ENCODE peak calls at places on chromosomes 1 and 21, in ten cellular contexts. W, L, C, O, Y, B, M, H, G and S are unnamed samples. For H3K4me1, the result is how much of the 10 kb centered on the place peaks cover.

GRCh38 chr1:173354937-173355280 is 122.2 kb upstream of the PRDX6 start:
- DNase-seq in Y (no peak), W (no peak), C (no peak), M (no peak), B (no peak), O (no peak), G (no peak), L (no peak), H (no peak), S (no peak)

GRCh38 chr1:59990470-59990869 is 63.9 kb upstream of the CYP2J2 start:
- DNase-seq in G (no peak), C (no peak), Y (no peak), H (no peak), O (no peak), B (no peak), L (no peak), W (no peak), M (no peak), S (no peak)

GRCh38 chr1:77473690-77474089 is 191.9 kb downstream of the AK5 start:
- DNase-seq in W (no peak), G (no peak), M (no peak), O (no peak), L (no peak), Y (no peak), H (no peak), C (no peak), B (peak), S (no peak)

GRCh38 chr21:18069875-18070274 is 174.8 kb upstream of the CHODL start:
- DNase-seq in G (no peak), L (no peak), C (no peak), M (no peak), H (no peak), O (no peak), W (no peak), Y (no peak), B (no peak), S (no peak)

GRCh38 chr1:240768979-240769378 is 157.0 kb upstream of the GREM2 start:
- DNase-seq in Y (no peak), L (no peak), M (no peak), C (no peak), G (no peak), B (no peak), O (no peak), W (no peak), H (no peak), S (no peak)

GRCh38 chr1:205488074-205488723 is 16.3 kb upstream of the CDK18 start:
- DNase-seq in Y (peak), C (peak), O (peak), H (peak), L (peak), B (no peak), W (peak), M (peak), G (peak), S (no peak)

GRCh38 chr1:161214374-161214773 is 721 bp upstream of the FCER1G start:
- DNase-seq in W (no peak), C (no peak), B (no peak), O (no peak), G (no peak), L (no peak), H (no peak), Y (no peak), M (no peak), S (no peak)

GRCh38 chr1:228197555-228198147 is 10.2 kb upstream of the OBSCN start:
- DNase-seq in L (no peak), C (peak), B (no peak), G (no peak), H (no peak), W (no peak), M (no peak), Y (no peak), O (no peak), S (no peak)

GRCh38 chr1:207059881-207060280 is 6.8 kb downstream of the PFKFB2 start:
- DNase-seq in G (no peak), H (no peak), Y (no peak), B (no peak), L (no peak), M (no peak), O (no peak), W (no peak), C (no peak), S (no peak)

GRCh38 chr21:45366931-45367401 is 38.0 kb upstream of the COL18A1 start:
- DNase-seq in M (no peak), G (peak), Y (peak), O (no peak), C (peak), B (no peak), W (no peak), L (peak), H (peak), S (no peak)

GRCh38 chr1:228289239-228289849 is 81.5 kb downstream of the OBSCN start:
- DNase-seq in G (no peak), O (no peak), Y (no peak), B (no peak), L (no peak), M (no peak), C (no peak), H (no peak), W (no peak), S (peak)

GRCh38 chr1:21313146-21313885 is 23.1 kb upstream of the ECE1 start:
- DNase-seq in G (peak), H (no peak), W (no peak), L (peak), Y (no peak), B (no peak), M (no peak), C (no peak), O (no peak), S (no peak)

GRCh38 chr21:44800971-44801467 is 601 bp downstream of the UBE2G2 start:
- DNase-seq in W (no peak), G (no peak), Y (no peak), H (no peak), L (peak), B (no peak), M (peak), C (no peak), O (peak), S (no peak)

DNA sequence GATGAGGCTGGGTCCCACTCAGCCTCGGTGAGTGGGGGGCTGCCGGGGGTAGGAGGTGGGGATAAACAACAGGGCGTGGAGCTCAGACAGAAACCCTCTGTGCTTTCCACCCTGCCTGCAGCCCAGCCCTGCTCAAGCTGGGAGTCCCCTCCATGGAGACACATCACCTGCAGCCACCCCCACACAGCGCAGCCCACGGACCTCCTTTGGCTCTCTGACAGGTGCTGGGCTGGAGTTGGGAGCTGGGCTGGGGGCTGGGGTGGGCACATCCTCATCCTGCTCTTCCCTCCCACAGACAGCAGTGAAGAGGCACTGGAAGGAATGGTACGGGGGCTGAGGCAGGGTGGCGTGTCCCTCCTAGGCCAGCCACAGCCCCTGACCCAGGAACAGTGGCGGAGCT is 1.9 kb upstream of the CATSPER4 start:
- DNase-seq in H (no peak), L (no peak), M (no peak), G (no peak), O (no peak), W (no peak), Y (no peak), B (no peak), C (no peak), S (no peak)
- H3K4me1 ChIP-seq in H (under half), L (under half), M (under half), G (under half), O (under half), W (under half), Y (under half), B (under half), C (under half), S (under half)

GRCh38 chr1:11931845-11932244 is 2.7 kb upstream of the PLOD1 start:
- DNase-seq in L (no peak), O (no peak), H (no peak), C (no peak), G (no peak), Y (no peak), W (no peak), M (no peak), B (no peak), S (no peak)
- H3K4me1 ChIP-seq in L (under half), O (under half), H (under half), C (under half), G (under half), Y (under half), W (under half), M (under half), B (under half), S (under half)

DNA sequence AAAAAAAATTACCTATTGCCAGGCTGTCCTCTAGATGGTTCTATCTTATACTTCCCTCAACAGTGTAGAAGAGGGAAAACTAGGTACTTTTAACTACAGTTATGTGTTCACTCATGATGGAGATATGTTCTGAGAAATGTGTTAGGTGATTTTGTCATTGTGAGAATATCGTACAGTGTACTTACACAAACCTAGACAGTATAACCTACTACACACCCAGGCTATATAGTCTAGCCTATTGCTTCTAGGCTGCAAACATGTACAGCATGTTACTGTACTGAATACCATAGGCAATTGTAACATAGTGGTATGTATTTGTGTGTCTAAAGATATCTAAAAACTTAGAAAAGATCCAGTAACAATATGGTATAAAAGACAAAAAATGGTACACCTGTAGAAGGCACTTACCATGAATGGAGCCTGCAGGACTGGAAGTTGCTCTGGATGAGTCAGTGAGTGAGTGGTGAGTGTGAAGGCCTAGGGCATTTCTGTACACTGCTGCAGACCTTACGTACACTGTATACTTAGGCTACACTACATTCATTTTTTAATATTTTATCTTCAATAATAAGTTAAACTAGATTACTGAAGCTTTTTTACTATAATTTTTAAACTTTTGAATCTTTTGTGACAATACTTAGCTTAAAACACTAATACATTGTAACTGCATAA is 13.2 kb downstream of the MGST3 start:
- DNase-seq in H (no peak), L (no peak), W (no peak), Y (no peak), G (no peak), O (no peak), M (no peak), C (no peak), B (no peak), S (no peak)
- H3K4me1 ChIP-seq in H (half or more), L (under half), W (under half), Y (under half), G (under half), O (under half), M (under half), C (half or more), B (under half), S (under half)

GRCh38 chr21:43015906-43016540 is 41.7 kb downstream of the PKNOX1 start:
- DNase-seq in C (no peak), L (no peak), O (no peak), Y (no peak), W (no peak), H (no peak), G (no peak), M (no peak), B (no peak), S (no peak)
- H3K4me1 ChIP-seq in C (under half), L (under half), O (under half), Y (under half), W (under half), H (under half), G (under half), M (under half), B (under half), S (under half)

DNA sequence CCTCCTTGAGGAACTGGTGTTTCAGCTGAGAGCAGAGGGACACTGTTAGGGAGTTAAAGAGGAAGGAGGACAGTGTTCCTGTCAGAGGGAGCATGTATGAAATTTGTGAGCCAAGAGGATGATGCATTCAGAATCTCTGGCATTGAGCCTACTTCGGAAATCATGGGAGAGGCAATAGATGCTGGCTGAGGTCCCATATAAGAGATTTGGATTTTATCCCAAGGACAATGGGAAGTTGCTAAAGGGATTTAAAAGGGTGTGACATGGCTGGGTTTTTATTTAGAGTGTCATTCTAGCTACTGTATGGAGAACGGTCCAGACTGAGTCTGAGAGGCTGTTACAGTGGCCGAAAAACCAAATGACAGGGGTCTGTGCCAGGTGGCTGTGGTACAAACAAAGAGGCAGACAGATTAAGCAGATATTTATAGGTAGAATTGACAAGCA is 403.2 kb upstream of the B3GALT2 start:
- DNase-seq in H (no peak), G (no peak), O (no peak), B (no peak), C (peak), Y (peak), L (no peak), W (peak), M (no peak), S (no peak)
- H3K4me1 ChIP-seq in H (under half), G (under half), O (under half), B (under half), C (under half), Y (under half), L (under half), W (under half), M (under half), S (under half)

GRCh38 chr1:24316659-24317058 is 2.5 kb upstream of the GRHL3 start:
- DNase-seq in G (no peak), L (no peak), C (no peak), W (no peak), B (no peak), Y (no peak), M (no peak), H (no peak), O (no peak), S (no peak)
- H3K4me1 ChIP-seq in G (under half), L (under half), C (under half), W (under half), B (under half), Y (under half), M (under half), H (under half), O (under half), S (half or more)

DNA sequence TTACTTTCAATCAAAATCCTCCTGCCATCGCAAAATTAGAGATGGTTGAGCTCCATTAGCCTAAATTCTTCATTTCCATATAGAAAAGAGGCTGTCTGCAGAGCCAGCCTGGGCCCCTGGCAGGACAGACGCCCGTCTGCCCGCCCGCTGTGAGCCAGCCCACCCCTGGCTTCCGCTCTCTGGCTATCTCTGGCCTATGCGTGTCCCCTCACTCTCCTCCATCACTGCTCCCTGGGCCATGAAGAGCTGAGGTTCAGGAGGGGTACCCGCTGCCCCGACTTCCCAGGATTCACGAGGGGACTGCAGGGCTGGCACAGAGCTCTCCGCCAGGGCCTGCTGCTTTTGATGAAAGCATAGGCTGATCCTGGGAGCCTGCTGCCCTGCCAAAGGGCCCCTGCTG is 117.6 kb downstream of the CASZ1 start:
- DNase-seq in W (no peak), L (no peak), Y (no peak), B (no peak), C (no peak), H (no peak), M (no peak), O (no peak), G (no peak), S (no peak)
- H3K4me1 ChIP-seq in W (under half), L (under half), Y (under half), B (under half), C (half or more), H (half or more), M (under half), O (half or more), G (under half), S (under half)

DNA sequence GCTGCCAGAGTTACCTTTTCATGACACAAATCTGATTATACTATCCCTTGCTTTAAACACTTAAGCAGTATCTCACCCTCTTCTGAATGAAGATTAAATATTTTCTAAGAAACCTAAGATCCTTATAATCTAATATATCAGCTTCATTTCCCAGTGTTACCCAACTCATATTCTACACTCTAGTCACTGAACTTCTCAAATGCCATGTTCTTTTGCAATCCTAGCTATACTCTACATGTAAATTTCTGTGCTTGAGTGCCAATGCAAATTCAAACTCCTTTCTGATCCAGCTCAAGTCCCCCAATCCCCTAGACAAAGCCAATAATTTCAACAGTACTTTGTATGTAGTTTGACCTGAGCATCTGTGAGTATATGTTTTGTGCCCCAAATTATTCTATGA is 293.9 kb downstream of the SDCCAG8 start:
- DNase-seq in H (no peak), M (no peak), L (no peak), O (no peak), Y (no peak), W (no peak), C (no peak), B (no peak), G (no peak), S (no peak)
- H3K4me1 ChIP-seq in H (under half), M (under half), L (under half), O (under half), Y (under half), W (under half), C (under half), B (under half), G (under half), S (under half)

GRCh38 chr1:89548486-89548857 is 23.8 kb downstream of the LRRC8B start:
- DNase-seq in H (no peak), G (no peak), C (no peak), B (no peak), M (no peak), W (no peak), O (no peak), L (no peak), Y (no peak), S (no peak)
- H3K4me1 ChIP-seq in H (half or more), G (under half), C (under half), B (under half), M (under half), W (under half), O (under half), L (under half), Y (under half), S (half or more)